ENCODE peak calls at places on chromosomes 3 and 15, in seven cellular contexts. T, N, X, G, V, E and B are unnamed samples.

GRCh38 chr3:179544981-179545645 is 17.6 kb upstream of the ACTL6A start:
- DNase-seq in T (no peak), N (no peak), X (no peak), G (no peak), V (no peak), E (no peak), B (no peak)

GRCh38 chr15:44811347-44811746 is 75.0 kb downstream of the TRIM69 start:
- DNase-seq in T (no peak), N (no peak), X (no peak), G (no peak), V (no peak), E (no peak), B (no peak)

GRCh38 chr15:51371271-51371670 is 29.8 kb downstream of the GLDN start:
- DNase-seq in T (no peak), N (no peak), X (no peak), G (no peak), V (no peak), E (no peak), B (no peak)

GRCh38 chr3:194592798-194593752 is 40.1 kb downstream of the TMEM44 start:
- DNase-seq in T (no peak), N (peak), X (no peak), G (peak), V (no peak), E (no peak), B (no peak)

GRCh38 chr15:64443747-64444621 is 16.4 kb upstream of the ZNF609 start:
- DNase-seq in T (no peak), N (peak), X (no peak), G (no peak), V (no peak), E (no peak), B (no peak)

GRCh38 chr3:74546426-74546825 is 68.0 kb downstream of the CNTN3 start:
- DNase-seq in T (peak), N (no peak), X (no peak), G (no peak), V (no peak), E (no peak), B (no peak)

GRCh38 chr3:106247902-106248684 is 379.3 kb upstream of the CBLB start:
- DNase-seq in T (no peak), N (no peak), X (no peak), G (no peak), V (no peak), E (no peak), B (no peak)

GRCh38 chr3:161314836-161315391 is 56.4 kb downstream of the SPTSSB start:
- DNase-seq in T (no peak), N (no peak), X (no peak), G (peak), V (no peak), E (no peak), B (no peak)

GRCh38 chr15:52171386-52171785 is 19.8 kb downstream of the GNB5 start:
- DNase-seq in T (no peak), N (no peak), X (no peak), G (no peak), V (no peak), E (no peak), B (no peak)

GRCh38 chr3:178182337-178182761 is 353.9 kb upstream of the KCNMB2 start:
- DNase-seq in T (no peak), N (no peak), X (peak), G (no peak), V (peak), E (no peak), B (no peak)

GRCh38 chr15:64749999-64750657 is 25.3 kb downstream of the RBPMS2 start:
- DNase-seq in T (no peak), N (peak), X (no peak), G (no peak), V (peak), E (no peak), B (no peak)

GRCh38 chr3:89697321-89697916 is 590.0 kb downstream of the EPHA3 start:
- DNase-seq in T (no peak), N (no peak), X (no peak), G (no peak), V (no peak), E (no peak), B (no peak)

GRCh38 chr3:172766718-172767405 is 16.3 kb downstream of the ECT2 start:
- DNase-seq in T (no peak), N (no peak), X (no peak), G (no peak), V (no peak), E (no peak), B (no peak)

GRCh38 chr15:70863450-70864218 is 9.7 kb upstream of the LARP6 start:
- DNase-seq in T (no peak), N (peak), X (no peak), G (peak), V (no peak), E (no peak), B (no peak)

GRCh38 chr15:71386005-71386404 is 270.7 kb downstream of the THSD4 start:
- DNase-seq in T (no peak), N (no peak), X (no peak), G (no peak), V (no peak), E (no peak), B (peak)

GRCh38 chr3:146342971-146343370 is 92.1 kb upstream of the PLSCR4 start:
- DNase-seq in T (no peak), N (no peak), X (no peak), G (no peak), V (no peak), E (no peak), B (no peak)

GRCh38 chr3:43953814-43954241 is 263.1 kb downstream of the ABHD5 start:
- DNase-seq in T (no peak), N (no peak), X (peak), G (peak), V (no peak), E (no peak), B (peak)

GRCh38 chr15:89749951-89750559 is 994 bp downstream of the MESP1 start:
- DNase-seq in T (no peak), N (no peak), X (peak), G (no peak), V (no peak), E (no peak), B (no peak)

GRCh38 chr15:45384700-45385099 is 6.4 kb upstream of the GATM start:
- DNase-seq in T (no peak), N (no peak), X (no peak), G (no peak), V (no peak), E (no peak), B (no peak)

GRCh38 chr3:101998256-101998926 is 149.1 kb downstream of the NFKBIZ start:
- DNase-seq in T (no peak), N (no peak), X (no peak), G (no peak), V (no peak), E (no peak), B (no peak)

GRCh38 chr3:46162975-46163550 is 45.0 kb downstream of the CCR1 start:
- DNase-seq in T (no peak), N (no peak), X (no peak), G (no peak), V (no peak), E (no peak), B (no peak)

GRCh38 chr3:19139863-19140262 is 8.4 kb upstream of the KCNH8 start:
- DNase-seq in T (no peak), N (no peak), X (no peak), G (no peak), V (no peak), E (no peak), B (no peak)

GRCh38 chr3:8996216-8996615 is 32.9 kb upstream of the RAD18 start:
- DNase-seq in T (no peak), N (no peak), X (no peak), G (no peak), V (no peak), E (no peak), B (no peak)

GRCh38 chr15:32834156-32834555 is 116.4 kb downstream of the GREM1 start:
- DNase-seq in T (no peak), N (no peak), X (no peak), G (no peak), V (no peak), E (no peak), B (no peak)

GRCh38 chr3:65385805-65386204 is 652.9 kb downstream of the MAGI1 start:
- DNase-seq in T (no peak), N (no peak), X (no peak), G (no peak), V (no peak), E (no peak), B (no peak)

GRCh38 chr15:43266834-43267233 is at the start of gene TGM5:
- DNase-seq in T (no peak), N (no peak), X (no peak), G (no peak), V (no peak), E (no peak), B (no peak)
- TF ChIP-seq POLR2A in T (no peak), N (no peak), X (no peak), G (no peak), V (no peak), E (no peak), B (no peak)

DNA sequence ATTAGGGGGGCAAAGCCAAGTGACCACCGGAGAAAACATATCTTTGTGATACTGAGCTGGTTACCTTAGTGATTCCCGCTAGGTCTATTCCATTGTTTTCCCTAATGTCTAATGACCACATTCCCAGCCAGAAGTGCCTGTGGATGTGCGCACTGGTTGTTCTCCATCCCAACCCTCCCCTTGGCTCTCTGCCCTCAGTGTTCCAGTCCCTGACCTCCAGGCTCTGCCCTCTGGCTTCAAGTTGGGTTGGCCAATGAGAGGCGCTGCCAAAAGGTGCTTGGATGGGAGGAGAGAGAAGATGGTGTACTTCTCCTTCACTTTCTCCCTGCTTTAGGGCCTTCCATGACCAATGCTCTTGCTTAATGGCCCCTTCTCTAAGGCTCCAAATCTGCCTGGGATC is 2.4 kb downstream of the COLQ start:
- DNase-seq in T (no peak), N (no peak), X (no peak), G (no peak), V (peak), E (no peak), B (no peak)
- TF ChIP-seq POLR2A in T (no peak), N (no peak), X (no peak), G (no peak), V (no peak), E (no peak), B (no peak)

DNA sequence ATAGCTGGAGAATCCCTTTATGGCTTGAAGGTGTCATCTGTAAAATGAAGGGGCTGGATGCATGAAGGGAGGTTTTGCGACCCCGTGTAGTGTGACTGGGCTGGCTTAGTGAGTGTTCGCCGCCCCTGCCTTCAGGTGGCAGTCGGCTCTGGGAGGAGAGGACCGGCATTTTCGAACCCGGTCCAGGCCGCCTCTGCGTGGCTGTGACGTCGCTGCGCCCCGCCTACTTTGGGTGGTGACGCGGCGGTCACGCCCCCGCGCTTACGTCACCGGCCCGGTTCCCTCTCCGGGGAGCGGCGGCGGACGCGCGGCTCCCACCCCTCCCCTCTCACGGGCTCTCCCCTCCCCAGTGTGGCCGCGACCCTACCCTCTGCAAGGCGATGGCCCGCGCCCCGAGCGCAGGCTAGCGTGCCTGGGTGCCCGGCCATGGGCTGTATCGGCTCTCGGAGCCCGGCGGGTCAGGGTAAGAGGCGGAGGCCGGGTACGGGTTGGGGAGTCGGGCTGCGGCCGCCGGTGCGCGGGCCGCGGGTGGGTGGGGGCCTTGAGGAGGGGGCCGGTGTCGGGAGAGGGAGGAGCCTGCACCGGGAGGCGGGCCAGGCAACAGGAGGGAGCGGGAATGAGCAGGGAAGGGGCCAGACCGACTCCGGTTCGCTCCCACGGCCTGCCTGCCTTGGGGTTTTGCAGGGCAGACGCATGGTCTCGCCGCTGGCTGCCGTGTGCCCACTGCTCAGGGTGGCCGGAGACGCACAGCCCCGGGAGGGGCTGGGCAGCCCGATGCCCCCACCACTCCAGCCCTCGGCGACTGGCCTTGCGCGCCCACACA is 1.5 kb upstream of the FAM131A start:
- DNase-seq in T (peak), N (peak), X (peak), G (peak), V (peak), E (peak), B (peak)
- TF ChIP-seq POLR2A in T (peak), N (peak), X (peak), G (peak), V (peak), E (peak), B (peak)

DNA sequence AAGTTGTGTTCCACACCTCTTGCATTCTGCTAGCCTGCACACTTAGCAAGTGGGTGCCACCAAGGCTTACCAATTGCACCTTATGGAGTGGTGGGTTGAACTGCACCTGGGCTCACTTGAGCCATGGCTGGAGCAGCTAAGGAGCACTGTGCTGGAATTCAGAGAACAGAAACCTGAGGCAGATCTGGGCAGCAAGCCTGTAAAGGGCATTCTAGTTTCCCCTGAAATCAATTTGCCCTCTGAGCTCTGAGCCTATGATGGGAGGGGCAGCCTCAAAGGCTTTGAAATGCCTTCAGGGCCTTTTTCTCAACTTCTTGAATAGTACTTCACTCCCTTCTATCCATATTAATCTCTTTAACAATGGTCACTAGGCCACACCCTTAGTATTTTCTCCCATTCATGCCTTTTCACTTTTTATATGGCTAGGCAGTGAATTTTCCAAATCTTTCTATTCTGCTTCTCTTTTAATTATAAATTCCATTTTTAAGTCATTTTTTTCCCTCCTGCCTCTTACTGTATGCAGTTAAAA is 17.9 kb downstream of the BTLA start:
- DNase-seq in T (no peak), N (no peak), X (no peak), G (no peak), V (no peak), E (no peak), B (no peak)
- TF ChIP-seq POLR2A in T (no peak), N (no peak), X (no peak), G (no peak), V (no peak), E (no peak), B (no peak)

GRCh38 chr15:100910556-100910955 is 8.6 kb upstream of the LRRK1 start:
- DNase-seq in T (no peak), N (no peak), X (no peak), G (no peak), V (no peak), E (no peak), B (no peak)

GRCh38 chr15:100910119-100910518 is 9.0 kb upstream of the LRRK1 start:
- DNase-seq in T (no peak), N (no peak), X (no peak), G (no peak), V (no peak), E (no peak), B (no peak)

GRCh38 chr15:100908466-100908865 is 10.7 kb upstream of the LRRK1 start:
- DNase-seq in T (no peak), N (no peak), X (no peak), G (no peak), V (no peak), E (no peak), B (no peak)

GRCh38 chr15:100911086-100911485 is 8.1 kb upstream of the LRRK1 start:
- DNase-seq in T (no peak), N (no peak), X (no peak), G (no peak), V (no peak), E (no peak), B (no peak)

GRCh38 chr15:100909582-100909981 is 9.6 kb upstream of the LRRK1 start:
- DNase-seq in T (no peak), N (no peak), X (no peak), G (no peak), V (no peak), E (no peak), B (no peak)
- TF ChIP-seq POLR2A in T (no peak), N (no peak), X (no peak), G (no peak), V (no peak), E (no peak), B (no peak)

GRCh38 chr15:96331942-96332853 is 1.7 kb downstream of the NR2F2 start:
- DNase-seq in T (peak), N (no peak), X (peak), G (no peak), V (peak), E (no peak), B (no peak)

GRCh38 chr15:96332854-96333193 is 2.3 kb downstream of the NR2F2 start:
- DNase-seq in T (no peak), N (no peak), X (no peak), G (no peak), V (no peak), E (no peak), B (no peak)

GRCh38 chr15:96330450-96331140 is at the start of gene NR2F2:
- DNase-seq in T (peak), N (peak), X (peak), G (peak), V (peak), E (peak), B (peak)

GRCh38 chr15:96330064-96330449 is 443 bp upstream of the NR2F2 start:
- DNase-seq in T (no peak), N (peak), X (peak), G (peak), V (no peak), E (no peak), B (no peak)

DNA sequence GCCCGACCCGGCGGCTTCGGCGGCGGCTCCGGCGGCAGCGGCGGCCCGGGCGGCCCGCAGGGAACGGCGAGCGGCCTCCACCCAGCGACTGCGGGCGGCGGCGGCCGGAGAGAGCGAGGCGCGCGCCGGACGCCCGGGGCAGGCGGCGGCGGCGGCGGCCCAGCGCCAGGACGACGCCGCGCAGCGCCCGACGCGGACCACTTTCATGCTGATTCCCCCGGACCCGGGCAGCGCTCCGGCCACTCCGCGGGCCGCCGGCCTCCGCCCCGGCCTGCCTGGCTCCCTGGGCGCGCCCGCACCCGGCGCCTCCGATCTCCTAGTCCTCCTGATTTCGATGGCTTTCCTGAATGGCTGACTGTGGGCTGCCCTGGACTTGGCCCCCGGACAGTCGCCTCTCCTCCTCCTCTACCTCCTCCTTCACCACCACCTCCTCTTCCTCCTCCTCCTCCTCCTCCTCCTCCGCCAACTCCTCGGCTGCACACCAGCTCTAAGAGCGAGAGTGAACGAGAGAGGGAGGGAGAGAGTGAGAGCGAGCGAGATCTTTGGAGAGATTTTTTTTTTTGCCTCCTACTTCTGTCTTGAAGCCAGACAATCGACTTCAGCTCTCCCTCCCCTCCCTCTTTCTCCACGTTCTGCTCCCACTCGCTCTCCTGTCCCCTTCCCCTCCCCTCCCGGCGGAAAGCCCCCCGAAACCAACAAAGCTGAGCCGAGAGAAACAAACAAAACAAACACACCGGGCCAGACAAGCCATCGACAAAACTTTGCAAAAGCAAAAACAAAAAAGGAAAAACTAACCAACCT is 841 bp downstream of the NR2F2 start:
- DNase-seq in T (peak), N (no peak), X (peak), G (peak), V (peak), E (no peak), B (no peak)
- TF ChIP-seq POLR2A in T (no peak), N (peak), X (peak), G (no peak), V (no peak), E (no peak), B (no peak)

DNA sequence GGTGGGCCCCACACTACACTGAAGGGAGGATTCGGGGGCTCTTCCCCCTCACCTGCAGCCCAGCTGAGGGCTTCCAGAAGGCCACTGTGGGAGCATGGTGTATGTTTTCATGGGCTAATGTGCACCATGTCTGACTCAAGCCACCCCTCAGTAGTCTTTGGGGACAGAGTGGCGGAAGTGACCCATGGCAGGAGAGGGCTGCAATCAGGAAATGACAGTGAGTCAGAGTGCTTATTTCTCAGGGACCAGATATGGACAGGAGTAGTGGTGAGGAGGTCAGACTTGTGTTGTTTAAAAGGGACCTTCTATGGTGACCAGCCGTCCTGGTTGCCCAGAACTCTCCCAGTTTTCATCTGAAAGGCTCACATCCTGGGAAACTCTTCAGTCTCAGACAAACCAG is 32.8 kb upstream of the SLC9A9 start:
- DNase-seq in T (no peak), N (no peak), X (no peak), G (no peak), V (no peak), E (no peak), B (no peak)
- TF ChIP-seq POLR2A in T (no peak), N (no peak), X (no peak), G (no peak), V (no peak), E (no peak), B (no peak)